ENCODE peak calls at places on chromosomes 11 and 22, in six cellular contexts. B is GM23248, Q is H1, K is fibroblast of lung, R is colonic mucosa, J is mesendoderm. H is an unnamed sample.

GRCh38 chr11:68282141-68282860 is 10.5 kb upstream of the C11orf24 start:
- DNase-seq in B (no peak), Q (no peak), K (no peak), R (no peak), J (no peak), H (peak)

GRCh38 chr11:118258410-118258809 is 5.7 kb downstream of the MPZL2 start:
- DNase-seq in B (no peak), Q (no peak), K (no peak), R (peak), J (peak), H (peak)

GRCh38 chr11:45390407-45390806 is 104.3 kb upstream of the SYT13 start:
- DNase-seq in B (peak), Q (no peak), K (no peak), R (no peak), J (no peak), H (no peak)

GRCh38 chr22:35749808-35750207 is 32.1 kb downstream of the APOL5 start:
- DNase-seq in B (no peak), Q (no peak), K (no peak), R (no peak), J (peak), H (no peak)

GRCh38 chr11:123690490-123690889 is 36.1 kb upstream of the SCN3B start:
- DNase-seq in B (peak), Q (no peak), K (no peak), R (no peak), J (peak), H (no peak)

GRCh38 chr11:104892723-104893511 is 5.3 kb downstream of the CASP12 start:
- DNase-seq in B (no peak), Q (no peak), K (peak), R (no peak), J (peak), H (no peak)

GRCh38 chr11:10779086-10779485 is 28.0 kb downstream of the CTR9 start:
- DNase-seq in B (peak), Q (no peak), K (no peak), R (no peak), J (no peak), H (no peak)

GRCh38 chr11:58980159-58980843 is 41.0 kb downstream of the GLYATL1 start:
- DNase-seq in B (no peak), Q (no peak), K (no peak), R (no peak), J (no peak), H (no peak)

GRCh38 chr11:44312876-44313275 is 2.9 kb upstream of the ALX4 start:
- DNase-seq in B (no peak), Q (no peak), K (no peak), R (no peak), J (no peak), H (no peak)

GRCh38 chr11:65169164-65169641 is 830 bp upstream of the SPDYC start:
- DNase-seq in B (no peak), Q (no peak), K (no peak), R (no peak), J (no peak), H (no peak)

GRCh38 chr11:119011476-119011875 is 6.7 kb downstream of the RPS25 start:
- DNase-seq in B (no peak), Q (no peak), K (no peak), R (no peak), J (peak), H (no peak)

GRCh38 chr11:93741882-93742226 is 382 bp downstream of the C11orf54 start:
- DNase-seq in B (peak), Q (no peak), K (peak), R (peak), J (peak), H (no peak)

GRCh38 chr22:50004923-50005322 is 7.6 kb downstream of the IL17REL start:
- DNase-seq in B (no peak), Q (no peak), K (no peak), R (no peak), J (no peak), H (no peak)

GRCh38 chr11:124676386-124676785 is 2.7 kb downstream of the SPA17 start:
- DNase-seq in B (peak), Q (no peak), K (peak), R (peak), J (no peak), H (no peak)

GRCh38 chr11:61650781-61651571 is 29.2 kb upstream of the DAGLA start:
- DNase-seq in B (no peak), Q (no peak), K (no peak), R (peak), J (peak), H (no peak)

GRCh38 chr11:4044971-4045646 is 49.5 kb upstream of the RRM1 start:
- DNase-seq in B (no peak), Q (no peak), K (no peak), R (no peak), J (no peak), H (no peak)

GRCh38 chr22:21824439-21824912 is 43.0 kb downstream of the MAPK1 start:
- DNase-seq in B (no peak), Q (no peak), K (no peak), R (no peak), J (no peak), H (no peak)

GRCh38 chr11:92045325-92045724 is 179.3 kb upstream of the FAT3 start:
- DNase-seq in B (no peak), Q (no peak), K (no peak), R (no peak), J (peak), H (no peak)

GRCh38 chr11:74465291-74465708 is 2.0 kb downstream of the KCNE3 start:
- DNase-seq in B (no peak), Q (no peak), K (no peak), R (peak), J (no peak), H (no peak)

GRCh38 chr11:74464746-74465145 is 2.6 kb downstream of the KCNE3 start:
- DNase-seq in B (no peak), Q (no peak), K (no peak), R (no peak), J (no peak), H (no peak)

GRCh38 chr11:74468058-74468457 is 709 bp upstream of the KCNE3 start:
- DNase-seq in B (no peak), Q (no peak), K (no peak), R (no peak), J (peak), H (no peak)

GRCh38 chr11:74468521-74469280 is 1.4 kb upstream of the KCNE3 start:
- DNase-seq in B (peak), Q (no peak), K (no peak), R (no peak), J (no peak), H (no peak)

GRCh38 chr11:74466916-74467885 is at the start of gene KCNE3:
- DNase-seq in B (peak), Q (no peak), K (peak), R (peak), J (peak), H (no peak)
- H3K9ac ChIP-seq in B (no peak), Q (no peak), K (no peak), R (peak), J (peak), H (no peak)

GRCh38 chr11:6925007-6925577 is 1.1 kb upstream of the ZNF215 start:
- DNase-seq in B (no peak), Q (no peak), K (no peak), R (no peak), J (no peak), H (no peak)
- H3K9ac ChIP-seq in B (no peak), Q (no peak), K (no peak), R (no peak), J (no peak), H (no peak)

GRCh38 chr11:1761110-1761856 is 2.4 kb downstream of the CTSD start:
- DNase-seq in B (no peak), Q (no peak), K (no peak), R (no peak), J (no peak), H (no peak)
- H3K9ac ChIP-seq in B (no peak), Q (no peak), K (no peak), R (peak), J (no peak), H (peak)

GRCh38 chr11:47595029-47595428 is 818 bp upstream of the C1QTNF4 start:
- DNase-seq in B (no peak), Q (no peak), K (no peak), R (no peak), J (no peak), H (no peak)

GRCh38 chr11:47593492-47593933 is 698 bp downstream of the C1QTNF4 start:
- DNase-seq in B (no peak), Q (no peak), K (no peak), R (no peak), J (no peak), H (no peak)

GRCh38 chr11:47595967-47596366 is 1.8 kb upstream of the C1QTNF4 start:
- DNase-seq in B (no peak), Q (no peak), K (no peak), R (no peak), J (no peak), H (no peak)

GRCh38 chr11:47592970-47593369 is 1.2 kb downstream of the C1QTNF4 start:
- DNase-seq in B (no peak), Q (no peak), K (no peak), R (no peak), J (no peak), H (no peak)

DNA sequence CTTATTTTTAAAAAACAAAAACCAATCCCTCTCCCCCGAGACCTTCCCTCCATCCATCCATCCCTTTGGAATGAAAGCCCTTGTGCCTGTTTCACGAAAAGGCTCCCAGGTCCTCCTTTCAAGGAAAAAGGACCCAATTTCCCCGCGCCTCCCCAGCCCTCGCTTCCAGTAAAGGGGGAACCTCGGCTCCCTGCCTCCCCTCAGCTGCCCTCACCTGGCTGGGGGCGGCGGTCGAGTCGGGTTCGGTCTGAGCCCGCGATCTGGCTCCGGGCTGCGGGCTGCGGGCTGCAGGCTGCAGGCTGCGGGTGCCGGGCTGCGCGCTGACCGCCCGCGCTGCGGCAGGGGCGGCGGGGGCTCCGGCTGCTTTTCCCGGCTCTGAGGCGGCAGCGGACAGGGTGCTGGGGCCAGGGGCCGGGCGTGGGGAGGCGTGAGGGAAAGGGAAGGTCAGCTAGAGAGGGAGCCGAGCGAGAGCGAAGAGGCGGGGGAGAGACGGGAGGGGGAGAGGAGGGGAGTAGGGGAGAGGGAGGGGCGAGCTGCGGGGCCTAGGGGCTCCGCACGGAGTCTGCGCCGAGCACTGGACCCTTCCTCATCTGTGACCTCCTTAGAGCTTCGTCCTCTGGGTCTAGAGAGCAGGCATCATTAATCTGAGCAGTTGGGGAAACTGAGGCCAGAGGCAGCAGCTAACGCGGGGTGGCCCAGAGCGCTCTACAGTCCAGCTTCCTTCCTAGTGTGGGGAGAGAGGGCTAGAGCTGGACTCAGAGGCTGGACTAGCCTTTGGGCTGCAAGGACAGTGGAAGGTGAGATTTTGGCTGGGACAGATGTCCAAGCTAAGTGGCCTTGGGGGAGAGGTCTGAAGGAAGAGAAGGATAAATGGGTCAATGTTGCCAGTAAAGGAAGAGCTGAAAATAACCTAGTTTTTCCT is at the start of gene C1QTNF4:
- DNase-seq in B (no peak), Q (no peak), K (no peak), R (no peak), J (no peak), H (no peak)
- H3K9ac ChIP-seq in B (no peak), Q (no peak), K (no peak), R (no peak), J (peak), H (no peak)

GRCh38 chr11:64048042-64048854 is 12.5 kb downstream of the FLRT1 start:
- DNase-seq in B (no peak), Q (no peak), K (no peak), R (no peak), J (no peak), H (no peak)
- H3K9ac ChIP-seq in B (no peak), Q (no peak), K (no peak), R (no peak), J (no peak), H (no peak)

DNA sequence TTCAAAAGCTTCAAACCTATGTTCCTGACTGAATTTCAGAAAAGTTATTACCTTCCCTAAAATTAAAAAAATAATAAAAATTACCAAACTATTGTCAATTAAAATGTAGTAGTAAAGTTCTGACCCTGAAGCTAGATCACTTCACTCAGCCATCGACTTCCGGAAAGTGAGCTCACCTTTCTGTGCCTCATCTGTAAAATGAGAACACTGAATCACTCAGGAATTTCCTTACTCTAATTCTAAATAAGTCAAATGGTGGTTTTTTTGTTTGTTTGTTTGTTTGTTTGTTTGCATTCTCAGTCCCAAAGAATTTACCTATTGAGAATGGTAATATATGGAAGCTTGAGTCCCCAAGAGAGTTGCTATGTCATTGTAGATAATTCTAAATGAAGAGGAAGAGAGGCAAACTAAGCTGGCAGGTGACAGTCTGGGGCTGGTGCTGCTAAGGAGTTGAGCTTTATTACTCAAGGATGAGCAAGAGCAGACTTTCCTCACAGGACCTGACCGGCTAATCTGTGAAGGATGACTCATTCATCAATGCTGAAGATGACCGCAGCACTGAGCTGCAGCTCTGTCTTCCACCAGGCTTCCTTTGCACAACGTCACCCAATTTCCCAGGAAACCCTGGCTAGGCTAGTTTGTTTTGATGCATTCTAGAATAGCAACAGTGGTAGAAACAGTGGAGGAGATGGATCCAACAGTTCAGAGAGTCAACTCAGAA is 248.8 kb downstream of the RAB38 start:
- DNase-seq in B (peak), Q (peak), K (peak), R (no peak), J (peak), H (no peak)
- H3K9ac ChIP-seq in B (no peak), Q (no peak), K (no peak), R (no peak), J (no peak), H (no peak)

DNA sequence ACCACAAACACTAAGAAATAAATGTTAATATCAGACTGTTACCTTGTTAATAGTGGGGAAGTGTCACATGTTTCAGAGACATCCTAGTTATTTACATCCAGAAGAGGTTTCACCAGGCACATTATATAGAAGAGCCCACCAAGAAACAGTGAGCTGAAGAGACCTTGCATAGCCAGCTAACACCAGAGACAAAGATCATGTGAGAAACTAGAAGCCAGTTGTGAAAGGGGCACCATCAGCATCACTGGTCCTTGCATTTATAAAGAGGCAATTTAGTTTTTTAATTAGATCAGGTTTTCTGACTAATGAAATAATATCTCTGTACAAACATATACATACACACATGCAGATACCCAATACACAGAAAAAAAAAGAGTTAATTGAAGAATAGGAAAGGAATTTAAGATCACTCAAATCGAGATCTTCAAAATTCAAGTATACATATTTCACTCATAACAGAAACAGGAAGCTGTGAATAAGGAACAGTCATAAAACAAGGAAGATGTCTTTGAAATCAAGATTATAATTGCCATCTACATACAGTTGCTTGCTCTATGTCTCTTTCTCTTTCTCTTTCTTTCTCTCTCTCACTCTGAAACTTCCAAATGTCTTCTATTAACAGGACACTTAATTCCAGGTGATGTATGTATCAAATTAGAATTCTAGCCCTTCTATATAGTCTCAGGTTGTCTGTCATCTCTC is 348.7 kb downstream of the ETS1 start:
- DNase-seq in B (no peak), Q (no peak), K (no peak), R (no peak), J (no peak), H (no peak)
- H3K9ac ChIP-seq in B (no peak), Q (no peak), K (no peak), R (no peak), J (no peak), H (peak)

H was measured in DND-41.